ENCODE peak calls at places on chromosomes 16 and 17, in ten cellular contexts. Y is stimulated activated CD8-positive, alpha-beta memory T cell treated with anti-CD3 and anti-CD28 coated beads, Interleukin-15, amount 100 ng/mL, for 24 hours; N is activated CD8-positive, alpha-beta memory T cell treated with anti-CD3 and anti-CD28 coated beads for 1 hour; Z is SW 1271; J is stimulated activated CD4-positive, alpha-beta T cell treated with anti-CD3 and anti-CD28 coated beads, TNF-alpha, amount 100 ng/mL, for 1 hour; G is C1 segment of cervical spinal cord; C is M059J; S is AG10803; A is ovary; X is neural progenitor cell. W is an unnamed sample.
A peak's percentile ranks its signal among the peaks of the same experiment; 100 is the strongest.

GRCh38 chr17:42436401-42436800 is 13.3 kb upstream of the CAVIN1 start:
- DNase-seq in Y (no peak), N (no peak), Z (no peak), J (no peak), G (no peak), C (peak; percentile 44), S (peak; percentile 99), A (no peak), X (no peak), W (no peak)

GRCh38 chr16:19348578-19349315 is 63.2 kb downstream of the CLEC19A start:
- DNase-seq in Y (no peak), N (no peak), Z (no peak), J (no peak), G (no peak), C (peak; percentile 62), S (no peak), A (no peak), X (peak; percentile 60), W (no peak)

GRCh38 chr16:86590501-86591144 is 12.3 kb downstream of the FOXL1 start:
- DNase-seq in Y (no peak), N (no peak), Z (no peak), J (no peak), G (no peak), C (peak; percentile 93), S (peak; percentile 91), A (no peak), X (no peak), W (no peak)

GRCh38 chr16:54207837-54208236 is 78.8 kb downstream of the IRX3 start:
- DNase-seq in Y (no peak), N (no peak), Z (no peak), J (no peak), G (no peak), C (no peak), S (no peak), A (no peak), X (no peak), W (no peak)

GRCh38 chr16:24309222-24309905 is 53.2 kb downstream of the CACNG3 start:
- DNase-seq in Y (no peak), N (no peak), Z (no peak), J (no peak), G (no peak), C (peak; percentile 92), S (peak; percentile 0), A (no peak), X (peak; percentile 13), W (no peak)

GRCh38 chr17:14061666-14062560 is 7.4 kb upstream of the COX10 start:
- DNase-seq in Y (no peak), N (no peak), Z (peak; percentile 69), J (no peak), G (no peak), C (peak; percentile 92), S (peak; percentile 86), A (no peak), X (no peak), W (peak; percentile 54)

GRCh38 chr17:5354886-5355415 is 64.5 kb downstream of the NUP88 start:
- DNase-seq in Y (no peak), N (no peak), Z (no peak), J (no peak), G (no peak), C (no peak), S (peak; percentile 28), A (no peak), X (no peak), W (no peak)

GRCh38 chr16:4426021-4426684 is 485 bp downstream of the DNAJA3 start:
- DNase-seq in Y (no peak), N (peak; percentile 17), Z (no peak), J (no peak), G (no peak), C (no peak), S (no peak), A (no peak), X (no peak), W (no peak)

GRCh38 chr17:3335876-3336275 is 37.7 kb upstream of the OR3A1 start:
- DNase-seq in Y (no peak), N (no peak), Z (no peak), J (no peak), G (no peak), C (peak; percentile 5), S (no peak), A (no peak), X (no peak), W (no peak)

GRCh38 chr16:47787695-47788094 is 326.6 kb downstream of the PHKB start:
- DNase-seq in Y (no peak), N (no peak), Z (no peak), J (no peak), G (no peak), C (peak; percentile 27), S (peak; percentile 6), A (no peak), X (peak; percentile 65), W (no peak)

GRCh38 chr17:43908111-43908721 is 880 bp upstream of the MPP2 start:
- DNase-seq in Y (no peak), N (no peak), Z (no peak), J (peak; percentile 43), G (peak; percentile 82), C (peak; percentile 40), S (peak; percentile 74), A (peak; percentile 69), X (peak; percentile 85), W (peak; percentile 29)

GRCh38 chr16:89633064-89633631 is 19.7 kb downstream of the DPEP1 start:
- DNase-seq in Y (no peak), N (no peak), Z (peak; percentile 76), J (no peak), G (no peak), C (peak; percentile 90), S (peak; percentile 87), A (no peak), X (no peak), W (no peak)

GRCh38 chr17:79053251-79053925 is 21.2 kb upstream of the ENGASE start:
- DNase-seq in Y (no peak), N (no peak), Z (no peak), J (no peak), G (no peak), C (peak; percentile 59), S (peak; percentile 76), A (no peak), X (no peak), W (no peak)

GRCh38 chr16:75251280-75252048 is at the start of gene BCAR1:
- DNase-seq in Y (no peak), N (no peak), Z (peak; percentile 57), J (no peak), G (peak; percentile 74), C (peak; percentile 91), S (peak; percentile 92), A (peak; percentile 89), X (peak; percentile 97), W (peak; percentile 81)

GRCh38 chr16:4316103-4316731 is 350 bp downstream of the GLIS2 start:
- DNase-seq in Y (no peak), N (no peak), Z (no peak), J (no peak), G (peak; percentile 58), C (peak; percentile 47), S (no peak), A (no peak), X (peak; percentile 68), W (no peak)

GRCh38 chr16:89961920-89962319 is 13.4 kb downstream of the DEF8 start:
- DNase-seq in Y (no peak), N (no peak), Z (no peak), J (no peak), G (no peak), C (no peak), S (no peak), A (no peak), X (no peak), W (no peak)

GRCh38 chr16:1379863-1380174 is 28.1 kb downstream of the GNPTG start:
- DNase-seq in Y (no peak), N (no peak), Z (no peak), J (no peak), G (no peak), C (no peak), S (no peak), A (no peak), X (no peak), W (no peak)

W was measured in gastrocnemius medialis.